ENCODE peak calls at places on chromosomes 2 and 18, in seven cellular contexts. R is OCI-LY7, K is neural progenitor cell, I is fibroblast of lung, M is endothelial cell of umbilical vein, J is mammary epithelial cell, N is PC-3. Y is an unnamed sample. For H4K20me1, the result is how much of the 10 kb centered on the place peaks cover.

GRCh38 chr2:30106543-30106942 is 40.3 kb upstream of the YPEL5 start:
- DNase-seq in R (no peak), I (no peak), M (no peak), J (peak), N (no peak), K (no peak), Y (no peak)

GRCh38 chr2:12796617-12797016 is 79.9 kb downstream of the TRIB2 start:
- DNase-seq in N (no peak), R (no peak), I (peak), M (no peak), K (peak), J (no peak), Y (no peak)

GRCh38 chr2:104766683-104767082 is 87.2 kb upstream of the POU3F3 start:
- DNase-seq in K (no peak), J (no peak), R (peak), N (no peak), I (no peak), M (no peak), Y (no peak)

GRCh38 chr2:160332318-160332717 is 132.2 kb upstream of the ITGB6 start:
- DNase-seq in I (peak), N (peak), J (no peak), M (peak), K (no peak), R (peak), Y (peak)

GRCh38 chr2:30410217-30410616 is 36.8 kb upstream of the LCLAT1 start:
- DNase-seq in I (no peak), N (peak), K (no peak), J (peak), R (no peak), M (no peak), Y (peak)

GRCh38 chr2:189104926-189105325 is 74.6 kb downstream of the COL5A2 start:
- DNase-seq in I (peak), J (peak), N (peak), K (no peak), R (no peak), M (peak), Y (no peak)

GRCh38 chr2:64837925-64838641 is 151.1 kb upstream of the SLC1A4 start:
- DNase-seq in R (peak), N (peak), M (no peak), K (no peak), J (peak), I (no peak), Y (peak)

GRCh38 chr2:97995026-97995733 is 568 bp downstream of the TMEM131 start:
- DNase-seq in K (peak), R (peak), N (peak), M (peak), I (peak), J (peak), Y (peak)

GRCh38 chr2:173697929-173698328 is 267.2 kb downstream of the SP3 start:
- DNase-seq in N (no peak), M (no peak), R (no peak), J (no peak), K (no peak), I (no peak), Y (no peak)

GRCh38 chr2:142872900-142873724 is 4.4 kb upstream of the KYNU start:
- DNase-seq in N (peak), J (peak), R (no peak), M (peak), I (peak), K (no peak), Y (no peak)

GRCh38 chr2:85961754-85962153 is 73.0 kb upstream of the ST3GAL5 start:
- DNase-seq in N (no peak), J (no peak), M (no peak), I (no peak), K (no peak), R (no peak), Y (no peak)

GRCh38 chr2:96501471-96501874 is 3.7 kb downstream of the NEURL3 start:
- DNase-seq in I (no peak), R (no peak), N (no peak), J (no peak), M (peak), K (no peak), Y (no peak)

GRCh38 chr2:71358931-71359671 is 27.5 kb downstream of the ZNF638 start:
- DNase-seq in M (no peak), I (peak), J (peak), N (peak), R (no peak), K (no peak), Y (peak)

GRCh38 chr2:112686348-112687217 is 34.2 kb upstream of the NT5DC4 start:
- DNase-seq in J (no peak), N (no peak), R (peak), K (no peak), I (no peak), M (no peak), Y (no peak)

GRCh38 chr2:237320801-237321563 is 93.0 kb downstream of the COL6A3 start:
- DNase-seq in K (no peak), N (no peak), I (no peak), J (no peak), M (no peak), R (no peak), Y (no peak)

GRCh38 chr2:227870710-227871374 is 589 bp upstream of the DAW1 start:
- DNase-seq in I (peak), J (no peak), R (no peak), M (peak), K (no peak), N (peak), Y (peak)

GRCh38 chr2:232030229-232030628 is 68.7 kb downstream of the DIS3L2 start:
- DNase-seq in R (no peak), K (no peak), N (peak), J (no peak), I (no peak), M (no peak), Y (no peak)

GRCh38 chr2:27376151-27376865 is 4.2 kb downstream of the ZNF513 start:
- DNase-seq in I (no peak), M (no peak), R (no peak), J (no peak), K (no peak), N (no peak), Y (no peak)

GRCh38 chr2:150486539-150487484 is 655 bp downstream of the RND3 start:
- DNase-seq in J (no peak), N (peak), R (no peak), M (peak), K (peak), I (peak), Y (peak)

GRCh38 chr18:6194640-6195039 is 220.1 kb downstream of the L3MBTL4 start:
- DNase-seq in I (no peak), J (no peak), N (no peak), M (no peak), K (no peak), R (no peak), Y (no peak)
- H3K4me3 ChIP-seq in I (no peak), J (no peak), N (no peak), M (no peak), K (no peak), R (no peak), Y (no peak)

GRCh38 chr2:108553181-108553919 is 19.1 kb downstream of the LIMS1 start:
- DNase-seq in J (no peak), N (no peak), K (no peak), M (no peak), I (peak), R (no peak), Y (no peak)
- H4K20me1 ChIP-seq in J (under half), N (under half), K (under half), M (under half), I (under half), R (under half), Y (under half)

DNA sequence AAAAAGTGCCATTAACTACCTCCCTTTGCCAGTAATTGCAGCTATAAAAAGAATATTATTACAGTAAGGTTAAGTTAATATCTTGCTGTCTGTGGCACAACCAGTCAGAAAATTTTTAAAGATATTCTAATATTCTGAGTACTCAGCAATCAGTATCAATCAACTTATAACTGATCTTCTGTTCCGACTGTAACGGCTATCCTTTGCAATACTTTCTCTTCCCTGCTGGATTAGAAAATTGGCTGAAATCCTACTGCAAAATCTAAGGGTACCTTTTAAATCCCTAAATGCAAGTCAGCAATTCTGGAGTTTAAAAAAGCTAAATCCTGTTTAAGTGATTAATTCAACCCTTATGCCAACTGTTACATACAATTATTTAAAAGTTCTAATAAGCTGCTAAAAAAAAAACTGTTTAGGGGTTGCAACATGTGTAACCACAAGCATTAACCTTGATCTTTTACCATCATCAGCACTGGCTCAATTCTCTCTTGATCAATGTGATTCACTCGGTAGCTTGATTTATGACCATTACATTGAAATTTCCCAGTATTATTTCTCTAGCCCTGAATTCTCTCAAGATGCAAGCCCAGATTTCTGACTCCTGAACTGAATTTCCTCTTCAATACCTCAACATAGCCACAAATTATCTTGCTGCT is 20.5 kb downstream of the GAREM1 start:
- DNase-seq in I (peak), R (no peak), M (no peak), J (no peak), K (no peak), N (no peak), Y (no peak)
- TF ChIP-seq CTCF in I (no peak), R (no peak), M (no peak), J (no peak), K (no peak), N (no peak), Y (no peak)

GRCh38 chr18:23244431-23244830 is 109.1 kb downstream of the CABLES1 start:
- DNase-seq in N (no peak), K (peak), I (no peak), R (no peak), M (no peak), J (no peak), Y (no peak)
- H3K4me3 ChIP-seq in N (no peak), K (no peak), I (no peak), R (no peak), M (no peak), J (no peak), Y (no peak)

GRCh38 chr2:201773990-201774389 is 6.7 kb downstream of the ALS2 start:
- DNase-seq in N (no peak), K (no peak), I (no peak), R (no peak), M (no peak), J (no peak), Y (no peak)

GRCh38 chr2:201777869-201778268 is 2.9 kb downstream of the ALS2 start:
- DNase-seq in J (no peak), R (no peak), N (no peak), I (no peak), M (no peak), K (no peak), Y (peak)

GRCh38 chr2:201774546-201774945 is 6.2 kb downstream of the ALS2 start:
- DNase-seq in M (no peak), N (peak), K (no peak), R (no peak), J (peak), I (no peak), Y (no peak)

GRCh38 chr2:201777043-201777442 is 3.7 kb downstream of the ALS2 start:
- DNase-seq in K (peak), I (no peak), J (no peak), R (no peak), N (no peak), M (no peak), Y (peak)

GRCh38 chr2:201775326-201775725 is 5.4 kb downstream of the ALS2 start:
- DNase-seq in N (no peak), I (no peak), M (no peak), R (no peak), K (no peak), J (no peak), Y (no peak)
- H4K20me1 ChIP-seq in N (under half), I (under half), M (under half), R (under half), K (under half), J (under half), Y (under half)

DNA sequence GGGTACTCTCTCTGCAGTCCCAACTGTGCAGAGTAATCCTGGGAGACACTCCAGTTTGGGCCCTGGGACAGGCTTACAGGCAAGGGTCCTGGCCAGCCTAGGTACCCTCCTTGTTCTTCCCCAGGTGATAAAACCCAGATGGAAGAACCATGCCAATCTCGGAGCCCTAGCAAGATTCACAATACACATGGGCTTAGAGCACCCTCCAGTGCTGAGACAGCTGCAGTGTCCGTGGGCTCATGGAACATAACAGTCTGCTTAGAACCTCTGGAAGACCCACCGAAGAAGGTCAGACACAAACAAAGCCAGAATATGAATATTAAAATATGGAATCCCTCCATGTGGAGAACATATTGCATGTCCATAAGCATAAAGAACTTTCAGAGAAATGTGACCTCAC is 568.1 kb downstream of the KCNJ3 start:
- DNase-seq in K (peak), M (no peak), I (no peak), R (peak), N (no peak), J (no peak), Y (no peak)
- TF ChIP-seq CTCF in K (peak), M (no peak), I (no peak), R (peak), N (no peak), J (no peak), Y (no peak)

GRCh38 chr2:23298551-23298950 is 86.4 kb upstream of the KLHL29 start:
- DNase-seq in M (no peak), R (no peak), K (no peak), J (no peak), I (no peak), N (no peak), Y (no peak)
- H3K4me3 ChIP-seq in M (no peak), R (no peak), K (no peak), J (no peak), I (no peak), N (no peak), Y (no peak)

DNA sequence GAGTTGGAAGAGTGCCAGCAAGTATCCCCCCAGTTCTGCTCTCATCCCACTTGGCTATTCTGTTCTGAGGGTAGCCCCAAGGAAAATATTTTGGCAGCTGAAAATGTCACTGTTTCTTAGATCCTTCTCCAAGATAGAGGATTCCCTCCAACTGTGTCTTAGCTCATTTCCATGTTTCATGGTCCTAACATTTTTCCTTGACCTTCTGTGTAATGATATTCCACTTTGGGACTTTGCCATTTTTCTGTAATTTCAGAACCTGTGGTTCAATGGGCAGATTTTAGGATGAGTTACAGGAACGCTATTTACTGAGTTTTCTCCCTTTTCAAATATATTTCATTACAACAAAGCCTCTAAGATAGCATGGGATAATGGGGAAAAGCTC is 34.7 kb downstream of the NHEJ1 start:
- DNase-seq in R (no peak), I (peak), M (no peak), J (no peak), K (no peak), N (peak), Y (no peak)
- H4K20me1 ChIP-seq in R (under half), I (under half), M (under half), J (under half), K (under half), N (under half), Y (under half)

GRCh38 chr2:907706-908105 is 42.9 kb upstream of the SNTG2 start:
- DNase-seq in J (no peak), M (no peak), R (no peak), I (no peak), K (no peak), N (no peak), Y (no peak)
- TF ChIP-seq CTCF in J (no peak), M (no peak), R (no peak), I (no peak), K (no peak), N (no peak), Y (no peak)